ENCODE peak calls at places on chromosomes 16 and 17, in six cellular contexts. J, Y, L, A, R and C are unnamed samples.

GRCh38 chr17:142102-142661 is 4.8 kb downstream of the SCGB1C2 start:
- DNase-seq in J (no peak), Y (peak), L (peak), A (peak), R (peak), C (no peak)

GRCh38 chr17:4808378-4808767 is 1.4 kb downstream of the PLD2 start:
- DNase-seq in J (no peak), Y (peak), L (no peak), A (no peak), R (no peak), C (no peak)

GRCh38 chr16:82016268-82016667 is 5.0 kb upstream of the SDR42E1 start:
- DNase-seq in J (no peak), Y (peak), L (peak), A (peak), R (peak), C (peak)

GRCh38 chr17:4276514-4276913 is 12.7 kb upstream of the ANKFY1 start:
- DNase-seq in J (no peak), Y (peak), L (no peak), A (no peak), R (peak), C (no peak)

GRCh38 chr16:90020838-90021382 is 1.7 kb upstream of the DBNDD1 start:
- DNase-seq in J (no peak), Y (peak), L (peak), A (peak), R (no peak), C (no peak)

GRCh38 chr16:24723663-24724062 is 5.8 kb upstream of the TNRC6A start:
- DNase-seq in J (no peak), Y (peak), L (no peak), A (peak), R (no peak), C (no peak)

GRCh38 chr17:58534901-58535421 is 20.5 kb upstream of the MTMR4 start:
- DNase-seq in J (no peak), Y (peak), L (no peak), A (peak), R (no peak), C (no peak)

GRCh38 chr16:85523602-85524364 is 89.3 kb upstream of the GSE1 start:
- DNase-seq in J (peak), Y (no peak), L (peak), A (no peak), R (peak), C (no peak)

GRCh38 chr17:6327007-6327406 is 107.9 kb downstream of the AIPL1 start:
- DNase-seq in J (peak), Y (no peak), L (no peak), A (peak), R (peak), C (no peak)

GRCh38 chr16:12794486-12795399 is 8.9 kb downstream of the CPPED1 start:
- DNase-seq in J (no peak), Y (peak), L (no peak), A (no peak), R (peak), C (no peak)

GRCh38 chr17:35073991-35074627 is 10.6 kb upstream of the RFFL start:
- DNase-seq in J (no peak), Y (no peak), L (no peak), A (peak), R (no peak), C (no peak)

GRCh38 chr17:21249911-21250703 is 3.1 kb downstream of the NATD1 start:
- DNase-seq in J (no peak), Y (no peak), L (no peak), A (no peak), R (peak), C (no peak)

GRCh38 chr16:87056083-87056482 is 261.1 kb downstream of the C16orf95 start:
- DNase-seq in J (no peak), Y (peak), L (no peak), A (peak), R (no peak), C (no peak)

GRCh38 chr16:87321336-87322107 is 4.3 kb upstream of the C16orf95 start:
- DNase-seq in J (no peak), Y (no peak), L (no peak), A (no peak), R (no peak), C (no peak)

GRCh38 chr17:38428643-38429371 is 543 bp downstream of the ARHGAP23 start:
- DNase-seq in J (peak), Y (peak), L (peak), A (peak), R (peak), C (peak)

GRCh38 chr16:23996258-23996955 is 160.6 kb downstream of the PRKCB start:
- DNase-seq in J (no peak), Y (no peak), L (no peak), A (no peak), R (no peak), C (no peak)

GRCh38 chr17:38868095-38868967 is 1.5 kb upstream of the LASP1 start:
- DNase-seq in J (peak), Y (peak), L (no peak), A (no peak), R (peak), C (peak)

GRCh38 chr16:50861926-50862325 is 120.0 kb downstream of the CYLD start:
- DNase-seq in J (no peak), Y (peak), L (no peak), A (peak), R (no peak), C (no peak)

GRCh38 chr17:73645050-73645871 is 1.0 kb upstream of the SDK2 start:
- DNase-seq in J (peak), Y (peak), L (peak), A (no peak), R (peak), C (no peak)

GRCh38 chr17:17693253-17693954 is 12.1 kb downstream of the RAI1 start:
- DNase-seq in J (peak), Y (peak), L (peak), A (peak), R (peak), C (no peak)

GRCh38 chr17:80926601-80927250 is 64.9 kb upstream of the CHMP6 start:
- DNase-seq in J (peak), Y (no peak), L (no peak), A (no peak), R (no peak), C (no peak)
- TF ChIP-seq EZH2phosphoT487 in J (no peak), Y (no peak), L (no peak), A (no peak), R (no peak), C (no peak)

GRCh38 chr16:524274-525011 is 3.1 kb upstream of the CAPN15 start:
- DNase-seq in J (no peak), Y (no peak), L (no peak), A (no peak), R (no peak), C (no peak)
- TF ChIP-seq EZH2phosphoT487 in J (no peak), Y (no peak), L (no peak), A (no peak), R (no peak), C (no peak)

GRCh38 chr17:64505320-64506200 is 529 bp downstream of the DDX5 start:
- DNase-seq in J (peak), Y (peak), L (peak), A (peak), R (peak), C (peak)
- TF ChIP-seq EZH2phosphoT487 in J (no peak), Y (no peak), L (no peak), A (no peak), R (no peak), C (no peak)

GRCh38 chr17:48023408-48024148 is 14.0 kb downstream of the COPZ2 start:
- DNase-seq in J (peak), Y (peak), L (peak), A (peak), R (peak), C (peak)

GRCh38 chr17:48022906-48023305 is 14.7 kb downstream of the COPZ2 start:
- DNase-seq in J (no peak), Y (peak), L (peak), A (peak), R (no peak), C (no peak)

GRCh38 chr17:48025904-48026502 is 11.6 kb downstream of the COPZ2 start:
- DNase-seq in J (no peak), Y (peak), L (no peak), A (peak), R (peak), C (no peak)

GRCh38 chr17:48025040-48025903 is 12.3 kb downstream of the COPZ2 start:
- DNase-seq in J (peak), Y (peak), L (peak), A (peak), R (peak), C (peak)

GRCh38 chr17:48024149-48025039 is 13.2 kb downstream of the COPZ2 start:
- DNase-seq in J (peak), Y (peak), L (no peak), A (peak), R (peak), C (peak)
- TF ChIP-seq EZH2phosphoT487 in J (peak), Y (no peak), L (no peak), A (no peak), R (no peak), C (no peak)

GRCh38 chr17:32855620-32856019 is 21.3 kb downstream of the MYO1D start:
- DNase-seq in J (no peak), Y (no peak), L (no peak), A (no peak), R (no peak), C (no peak)

GRCh38 chr17:32854177-32854576 is 22.7 kb downstream of the MYO1D start:
- DNase-seq in J (no peak), Y (peak), L (no peak), A (peak), R (peak), C (no peak)

GRCh38 chr17:32852811-32853210 is 24.1 kb downstream of the MYO1D start:
- DNase-seq in J (no peak), Y (peak), L (no peak), A (peak), R (no peak), C (no peak)

GRCh38 chr17:32849879-32850278 is 27.0 kb downstream of the MYO1D start:
- DNase-seq in J (no peak), Y (peak), L (no peak), A (no peak), R (no peak), C (no peak)

DNA sequence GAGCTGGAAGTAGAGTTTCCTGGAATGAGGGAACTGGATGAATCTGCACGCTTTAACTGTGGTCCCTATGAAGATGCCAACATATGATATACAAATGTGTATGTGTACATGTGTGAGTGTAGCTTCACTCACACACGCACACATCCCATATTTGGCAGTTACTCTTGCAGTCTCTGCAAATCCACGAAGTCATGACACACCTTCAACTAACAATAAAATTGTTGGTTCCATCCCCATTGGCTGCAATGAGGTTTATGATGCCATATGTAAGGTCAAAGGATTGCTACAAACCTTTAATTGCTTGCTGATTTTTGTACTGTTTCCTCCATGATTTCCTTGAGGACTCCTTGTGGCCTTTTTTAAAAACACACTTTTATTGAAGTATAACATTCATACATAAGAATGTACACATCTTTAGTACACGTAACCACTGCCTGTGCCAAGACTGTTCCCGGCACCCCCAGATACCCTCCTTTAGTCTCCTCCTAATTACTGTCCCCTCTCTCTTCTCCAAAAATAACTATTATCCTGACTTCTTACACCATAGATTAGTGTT is 22.0 kb downstream of the MYO1D start:
- DNase-seq in J (no peak), Y (peak), L (no peak), A (peak), R (no peak), C (no peak)
- TF ChIP-seq EZH2phosphoT487 in J (no peak), Y (no peak), L (no peak), A (no peak), R (no peak), C (no peak)

DNA sequence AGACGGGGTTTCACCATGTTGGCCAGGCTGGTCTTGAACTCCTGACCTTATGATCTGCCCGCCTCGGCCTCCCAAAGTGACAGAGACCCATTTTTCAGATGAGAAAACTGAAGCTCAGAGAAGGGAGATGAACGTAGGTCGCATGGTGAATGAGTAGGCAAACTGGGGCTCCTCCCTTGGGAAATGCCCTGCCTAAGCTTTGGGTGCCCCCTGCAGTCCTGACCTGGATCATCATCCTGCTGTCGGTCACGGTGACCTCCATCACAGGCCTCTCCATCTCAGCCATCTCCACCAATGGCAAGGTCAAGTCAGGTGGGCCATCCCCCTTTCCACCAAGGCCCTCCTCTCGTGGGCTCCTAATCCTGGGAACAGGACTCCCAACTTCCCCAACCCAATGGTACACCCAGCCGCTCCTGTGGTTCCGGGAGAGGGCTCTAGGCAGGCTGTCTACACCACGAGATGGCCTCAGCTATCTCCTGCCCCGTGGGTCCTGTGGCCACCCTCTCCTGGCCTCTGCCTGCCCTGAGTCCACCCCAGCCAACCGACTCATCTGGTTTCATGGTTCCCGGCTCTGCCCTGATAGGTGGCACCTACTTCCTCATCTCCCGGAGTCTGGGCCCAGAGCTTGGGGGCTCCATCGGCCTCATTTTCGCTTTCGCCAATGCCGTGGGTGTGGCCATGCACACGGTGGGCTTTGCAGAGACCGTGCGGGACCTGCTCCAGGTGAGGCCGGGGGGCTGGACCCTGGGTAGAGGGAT is 4.7 kb downstream of the SLC12A3 start:
- DNase-seq in J (peak), Y (peak), L (no peak), A (peak), R (peak), C (peak)
- TF ChIP-seq EZH2phosphoT487 in J (no peak), Y (no peak), L (no peak), A (no peak), R (no peak), C (no peak)

GRCh38 chr16:1534021-1535020 is 855 bp downstream of the TMEM204 start:
- DNase-seq in J (no peak), Y (peak), L (no peak), A (no peak), R (no peak), C (no peak)
- TF ChIP-seq EZH2phosphoT487 in J (no peak), Y (no peak), L (no peak), A (no peak), R (no peak), C (no peak)

DNA sequence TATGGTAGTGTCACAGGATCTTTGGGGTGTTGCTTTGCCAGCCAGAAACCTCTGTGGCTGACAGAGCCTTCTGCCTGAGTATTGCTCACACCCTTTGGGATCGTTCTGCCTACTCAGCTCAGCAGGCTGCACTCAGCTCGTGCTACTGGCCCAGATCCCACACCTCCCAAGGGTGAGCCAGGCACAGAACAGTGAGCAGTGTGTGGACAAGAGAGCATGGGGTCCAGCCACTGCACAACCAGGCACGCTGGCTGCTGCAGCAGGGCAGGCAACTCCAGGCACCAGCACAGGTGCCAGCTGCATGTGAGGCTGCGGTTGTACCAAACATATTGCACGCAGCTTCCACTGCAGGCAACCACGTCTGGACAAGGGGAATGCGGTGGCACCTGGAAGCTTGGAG is 84.9 kb downstream of the CYB561 start:
- DNase-seq in J (no peak), Y (peak), L (no peak), A (no peak), R (no peak), C (no peak)
- TF ChIP-seq EZH2phosphoT487 in J (no peak), Y (no peak), L (no peak), A (no peak), R (no peak), C (no peak)

GRCh38 chr17:7650509-7651096 is at the start of gene ATP1B2:
- DNase-seq in J (peak), Y (peak), L (peak), A (peak), R (peak), C (peak)
- TF ChIP-seq EZH2phosphoT487 in J (no peak), Y (no peak), L (no peak), A (no peak), R (no peak), C (no peak)

DNA sequence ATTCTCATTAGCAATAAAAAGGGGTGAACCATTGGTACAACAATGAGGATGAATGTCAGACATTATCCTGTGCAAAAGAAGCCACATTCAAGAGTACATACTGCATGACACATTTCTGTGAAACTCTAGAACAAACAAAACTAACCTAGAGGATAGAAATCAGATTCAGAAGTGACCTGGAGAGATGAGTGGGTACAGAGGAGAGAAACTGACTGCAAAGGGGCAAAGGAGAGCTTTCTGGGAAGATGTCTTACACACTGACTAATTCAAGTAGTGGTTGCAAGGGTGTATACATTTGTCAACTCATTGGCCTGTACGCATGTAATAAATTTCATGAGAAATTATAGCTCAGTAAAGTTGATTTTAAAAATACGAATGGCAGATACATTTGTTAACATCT is 115.6 kb downstream of the GAS7 start:
- DNase-seq in J (no peak), Y (no peak), L (no peak), A (no peak), R (no peak), C (no peak)
- TF ChIP-seq EZH2phosphoT487 in J (no peak), Y (no peak), L (no peak), A (no peak), R (no peak), C (no peak)